ENCODE peak calls at places on chromosome 6, in seven cellular contexts. T is memory B cell; G is stimulated activated CD4-positive, alpha-beta T cell treated with anti-CD3 and anti-CD28 coated beads, Interleukin-4, amount 100 ng/mL, for 48 hours; E is nucleus accumbens; M is uterus; X is PC-9; Y is GM04504. U is an unnamed sample.
A peak's percentile ranks its signal among the peaks of the same experiment; 100 is the strongest.

GRCh38 chr6:52304917-52305316 is 20.4 kb upstream of the MCM3 start:
- DNase-seq in T (no peak), G (no peak), E (no peak), M (no peak), X (no peak), Y (no peak), U (no peak)

GRCh38 chr6:29627762-29628418 is 5.1 kb downstream of the GABBR1 start:
- DNase-seq in T (peak; percentile 42), G (peak; percentile 23), E (peak; percentile 82), M (peak; percentile 90), X (no peak), Y (peak; percentile 49), U (peak; percentile 14)

GRCh38 chr6:10585232-10585887 is 64.2 kb downstream of the GCNT2 start:
- DNase-seq in T (no peak), G (no peak), E (no peak), M (no peak), X (no peak), Y (no peak), U (no peak)

GRCh38 chr6:47066418-47066817 is 24.3 kb upstream of the ADGRF1 start:
- DNase-seq in T (no peak), G (no peak), E (no peak), M (no peak), X (no peak), Y (no peak), U (no peak)

GRCh38 chr6:149318581-149319286 is 1.2 kb downstream of the TAB2 start:
- DNase-seq in T (peak; percentile 28), G (no peak), E (no peak), M (no peak), X (no peak), Y (no peak), U (no peak)

GRCh38 chr6:169906004-169906740 is 154.8 kb downstream of the ERMARD start:
- DNase-seq in T (no peak), G (no peak), E (no peak), M (no peak), X (no peak), Y (no peak), U (no peak)

GRCh38 chr6:163793584-163793983 is 379.1 kb downstream of the QKI start:
- DNase-seq in T (no peak), G (no peak), E (peak; percentile 32), M (no peak), X (no peak), Y (peak; percentile 45), U (no peak)

GRCh38 chr6:11381801-11382513 is 149.5 kb upstream of the NEDD9 start:
- DNase-seq in T (peak; percentile 59), G (peak; percentile 37), E (no peak), M (no peak), X (no peak), Y (no peak), U (no peak)

GRCh38 chr6:153062516-153062915 is 60.0 kb upstream of the MTRF1L start:
- DNase-seq in T (no peak), G (no peak), E (no peak), M (no peak), X (no peak), Y (no peak), U (no peak)

GRCh38 chr6:2916354-2916925 is 13.3 kb upstream of the SERPINB9 start:
- DNase-seq in T (no peak), G (no peak), E (peak; percentile 37), M (no peak), X (no peak), Y (no peak), U (no peak)

GRCh38 chr6:89433637-89434499 is 916 bp downstream of the ANKRD6 start:
- DNase-seq in T (peak; percentile 43), G (no peak), E (no peak), M (peak; percentile 23), X (no peak), Y (no peak), U (peak; percentile 63)

GRCh38 chr6:10030942-10031537 is 383.8 kb downstream of the TFAP2A start:
- DNase-seq in T (no peak), G (no peak), E (no peak), M (no peak), X (no peak), Y (no peak), U (no peak)

GRCh38 chr6:82702574-82702973 is 339.0 kb downstream of the TPBG start:
- DNase-seq in T (no peak), G (no peak), E (no peak), M (no peak), X (no peak), Y (no peak), U (no peak)

GRCh38 chr6:130574146-130574545 is 208.3 kb downstream of the TMEM200A start:
- DNase-seq in T (no peak), G (no peak), E (no peak), M (no peak), X (no peak), Y (no peak), U (no peak)

GRCh38 chr6:125512621-125513020 is 210.9 kb upstream of the HDDC2 start:
- DNase-seq in T (no peak), G (no peak), E (no peak), M (no peak), X (no peak), Y (no peak), U (peak; percentile 6)

GRCh38 chr6:53375851-53376250 is 27.1 kb upstream of the ELOVL5 start:
- DNase-seq in T (no peak), G (no peak), E (no peak), M (no peak), X (no peak), Y (no peak), U (no peak)

GRCh38 chr6:35386989-35387388 is 44.6 kb downstream of the PPARD start:
- DNase-seq in T (no peak), G (no peak), E (no peak), M (no peak), X (no peak), Y (no peak), U (no peak)

GRCh38 chr6:112443118-112443641 is 96.0 kb downstream of the RFPL4B start:
- DNase-seq in T (no peak), G (no peak), E (no peak), M (no peak), X (no peak), Y (no peak), U (no peak)

GRCh38 chr6:143605894-143606293 is 71.9 kb upstream of the PHACTR2 start:
- DNase-seq in T (no peak), G (no peak), E (no peak), M (no peak), X (no peak), Y (no peak), U (no peak)

GRCh38 chr6:122381494-122382083 is 17.9 kb upstream of the HSF2 start:
- DNase-seq in T (peak; percentile 32), G (peak; percentile 41), E (peak; percentile 44), M (peak; percentile 63), X (no peak), Y (peak; percentile 50), U (peak; percentile 26)

GRCh38 chr6:75711173-75711572 is 37.9 kb upstream of the MYO6 start:
- DNase-seq in T (no peak), G (no peak), E (no peak), M (no peak), X (no peak), Y (no peak), U (no peak)

GRCh38 chr6:94341173-94341572 is 921.8 kb upstream of the EPHA7 start:
- DNase-seq in T (no peak), G (no peak), E (no peak), M (no peak), X (no peak), Y (no peak), U (no peak)

GRCh38 chr6:147166360-147166944 is 37.8 kb upstream of the STXBP5 start:
- DNase-seq in T (no peak), G (no peak), E (no peak), M (no peak), X (no peak), Y (no peak), U (no peak)

GRCh38 chr6:41667195-41667594 is 28.9 kb downstream of the MDFI start:
- DNase-seq in T (no peak), G (no peak), E (no peak), M (no peak), X (no peak), Y (no peak), U (no peak)

GRCh38 chr6:11961137-11961779 is 50.9 kb upstream of the HIVEP1 start:
- DNase-seq in T (no peak), G (no peak), E (no peak), M (no peak), X (no peak), Y (no peak), U (no peak)

GRCh38 chr6:112360498-112360897 is 13.4 kb downstream of the RFPL4B start:
- DNase-seq in T (no peak), G (no peak), E (no peak), M (no peak), X (no peak), Y (no peak), U (no peak)

GRCh38 chr6:135347887-135348286 is 149.7 kb downstream of the AHI1 start:
- DNase-seq in T (no peak), G (no peak), E (no peak), M (no peak), X (no peak), Y (no peak), U (no peak)

GRCh38 chr6:142947702-142948480 is 2.9 kb upstream of the HIVEP2 start:
- DNase-seq in T (no peak), G (peak; percentile 19), E (no peak), M (no peak), X (no peak), Y (no peak), U (no peak)

GRCh38 chr6:84449220-84449619 is 221.8 kb upstream of the CEP162 start:
- DNase-seq in T (no peak), G (no peak), E (no peak), M (no peak), X (no peak), Y (no peak), U (peak; percentile 19)

GRCh38 chr6:128278876-128279275 is 241.5 kb downstream of the PTPRK start:
- DNase-seq in T (no peak), G (no peak), E (no peak), M (no peak), X (no peak), Y (no peak), U (peak; percentile 23)

GRCh38 chr6:72975346-72975745 is 249.9 kb downstream of the KHDC1L start:
- DNase-seq in T (no peak), G (no peak), E (no peak), M (no peak), X (no peak), Y (peak; percentile 52), U (no peak)

GRCh38 chr6:20877008-20877937 is 343.0 kb downstream of the CDKAL1 start:
- DNase-seq in T (no peak), G (peak; percentile 14), E (no peak), M (peak; percentile 61), X (peak; percentile 99), Y (peak; percentile 82), U (no peak)

GRCh38 chr6:12150812-12151432 is 138.8 kb downstream of the HIVEP1 start:
- DNase-seq in T (no peak), G (peak; percentile 30), E (peak; percentile 41), M (no peak), X (no peak), Y (no peak), U (no peak)

GRCh38 chr6:90044833-90045337 is 150.6 kb downstream of the GJA10 start:
- DNase-seq in T (no peak), G (no peak), E (no peak), M (no peak), X (no peak), Y (no peak), U (no peak)

GRCh38 chr6:33276864-33277662 is at the start of gene B3GALT4:
- DNase-seq in T (peak; percentile 79), G (peak; percentile 78), E (peak; percentile 67), M (peak; percentile 68), X (peak; percentile 92), Y (peak; percentile 32), U (peak; percentile 75)